ENCODE peak calls at places on chromosomes 4 and X, in eight cellular contexts. G is NCI-H2081; A is ACHN; W is T-cell; Q is stimulated activated CD4-positive, alpha-beta T cell treated with anti-CD3 and anti-CD28 coated beads, Interleukin-1b, Interleukin-23, amount 100 ng/mL, for 1 hour; E is HTR-8/SVneo; R is NCI-H1105; J is brain microvascular endothelial cell. M is an unnamed sample.

GRCh38 chr4:80309301-80310004 is 26.1 kb upstream of the CFAP299 start:
- DNase-seq in G (no peak), A (peak; percentile 69), W (no peak), Q (no peak), E (peak; percentile 23), R (no peak), J (peak; percentile 89), M (peak; percentile 72)

GRCh38 chrX:118128724-118129123 is 12.1 kb upstream of the KLHL13 start:
- DNase-seq in G (no peak), A (no peak), W (no peak), Q (no peak), E (no peak), R (no peak), J (no peak), M (no peak)

GRCh38 chrX:123648028-123648810 is 84.6 kb downstream of the THOC2 start:
- DNase-seq in G (peak; percentile 5), A (peak; percentile 3), W (peak; percentile 22), Q (no peak), E (no peak), R (no peak), J (peak; percentile 65), M (peak; percentile 27)

GRCh38 chrX:28133763-28134162 is 152.5 kb upstream of the DCAF8L1 start:
- DNase-seq in G (no peak), A (no peak), W (no peak), Q (no peak), E (no peak), R (no peak), J (no peak), M (no peak)

GRCh38 chr4:22179124-22179874 is 230.7 kb upstream of the KCNIP4 start:
- DNase-seq in G (no peak), A (peak; percentile 78), W (no peak), Q (no peak), E (peak; percentile 57), R (no peak), J (peak; percentile 86), M (peak; percentile 20)

GRCh38 chr4:185817403-185817818 is 5.4 kb upstream of the SORBS2 start:
- DNase-seq in G (peak; percentile 27), A (no peak), W (no peak), Q (no peak), E (no peak), R (no peak), J (no peak), M (no peak)

GRCh38 chrX:133495464-133496391 is 80.4 kb upstream of the GPC4 start:
- DNase-seq in G (no peak), A (no peak), W (no peak), Q (no peak), E (no peak), R (no peak), J (no peak), M (peak; percentile 36)

GRCh38 chr4:6502747-6503465 is 30.5 kb upstream of the PPP2R2C start:
- DNase-seq in G (no peak), A (no peak), W (no peak), Q (no peak), E (no peak), R (no peak), J (no peak), M (no peak)

GRCh38 chr4:84159767-84160166 is 339.3 kb downstream of the NKX6-1 start:
- DNase-seq in G (no peak), A (peak; percentile 8), W (no peak), Q (no peak), E (no peak), R (no peak), J (peak; percentile 24), M (peak; percentile 4)

GRCh38 chr4:42396361-42397255 is 680 bp upstream of the SHISA3 start:
- DNase-seq in G (no peak), A (no peak), W (no peak), Q (no peak), E (no peak), R (no peak), J (no peak), M (no peak)

GRCh38 chr4:128249787-128250668 is 37.6 kb downstream of the PGRMC2 start:
- DNase-seq in G (no peak), A (peak; percentile 11), W (no peak), Q (no peak), E (no peak), R (no peak), J (no peak), M (no peak)

GRCh38 chrX:116238866-116239265 is 68.3 kb downstream of the AGTR2 start:
- DNase-seq in G (no peak), A (no peak), W (no peak), Q (no peak), E (no peak), R (no peak), J (no peak), M (no peak)

GRCh38 chr4:181479145-181479544 is 764.1 kb upstream of the TENM3 start:
- DNase-seq in G (no peak), A (no peak), W (no peak), Q (no peak), E (no peak), R (no peak), J (no peak), M (no peak)

GRCh38 chrX:133555796-133556458 is 140.6 kb upstream of the GPC4 start:
- DNase-seq in G (no peak), A (no peak), W (no peak), Q (no peak), E (no peak), R (no peak), J (no peak), M (no peak)

GRCh38 chrX:11787564-11787963 is 29.5 kb downstream of the MSL3 start:
- DNase-seq in G (no peak), A (peak; percentile 4), W (peak; percentile 56), Q (peak; percentile 18), E (no peak), R (no peak), J (peak; percentile 51), M (peak; percentile 16)

GRCh38 chr4:26252349-26252748 is 68.5 kb upstream of the RBPJ start:
- DNase-seq in G (no peak), A (no peak), W (no peak), Q (no peak), E (no peak), R (no peak), J (peak; percentile 37), M (no peak)

GRCh38 chr4:7767526-7767925 is 172.1 kb downstream of the AFAP1 start:
- DNase-seq in G (no peak), A (no peak), W (no peak), Q (no peak), E (no peak), R (no peak), J (no peak), M (no peak)

GRCh38 chr4:4462970-4463369 is 76.1 kb downstream of the NSG1 start:
- DNase-seq in G (no peak), A (no peak), W (no peak), Q (no peak), E (no peak), R (no peak), J (peak; percentile 16), M (no peak)

M was measured in AG08396.